ENCODE peak calls at places on chromosome 18, in six cellular contexts. D is ascending aorta; Y is fibroblast of lung; O is left ventricle myocardium inferior; W is RWPE1; B is CD8-positive, alpha-beta memory T cell. V is an unnamed sample.

GRCh38 chr18:8367217-8367988 is 241.8 kb upstream of the RAB12 start:
- DNase-seq in D (no peak), Y (peak), W (peak), B (no peak), O (no peak), V (peak)

GRCh38 chr18:49381267-49381865 is 79.1 kb downstream of the DYM start:
- DNase-seq in D (no peak), Y (no peak), O (no peak), B (no peak), W (no peak), V (no peak)

GRCh38 chr18:46868171-46868921 is 49.0 kb downstream of the PIAS2 start:
- DNase-seq in W (no peak), Y (no peak), O (no peak), B (no peak), D (no peak), V (no peak)

GRCh38 chr18:7158201-7158600 is 40.6 kb upstream of the LAMA1 start:
- DNase-seq in W (no peak), B (no peak), O (no peak), Y (peak), D (no peak), V (no peak)

GRCh38 chr18:10948421-10948820 is 200.9 kb downstream of the PIEZO2 start:
- DNase-seq in W (no peak), D (no peak), O (no peak), Y (no peak), B (no peak), V (no peak)

GRCh38 chr18:5693637-5694175 is 149.9 kb upstream of the EPB41L3 start:
- DNase-seq in B (no peak), O (no peak), W (no peak), Y (peak), D (no peak), V (no peak)

GRCh38 chr18:32714571-32715148 is 58.2 kb downstream of the KLHL14 start:
- DNase-seq in W (peak), B (no peak), Y (peak), O (no peak), D (no peak), V (peak)

GRCh38 chr18:10247402-10248117 is 206.9 kb upstream of the APCDD1 start:
- DNase-seq in D (no peak), O (peak), Y (no peak), W (no peak), B (no peak), V (no peak)

GRCh38 chr18:49007663-49008062 is 56.9 kb upstream of the SMAD7 start:
- DNase-seq in B (no peak), W (no peak), D (no peak), Y (no peak), O (no peak), V (no peak)

GRCh38 chr18:13500891-13501887 is 225.2 kb downstream of the FAM210A start:
- DNase-seq in Y (peak), D (peak), B (no peak), W (peak), O (peak), V (no peak)

GRCh38 chr18:13219576-13219975 is 1.0 kb downstream of the LDLRAD4 start:
- DNase-seq in Y (no peak), B (no peak), W (no peak), O (no peak), D (no peak), V (no peak)

GRCh38 chr18:69400253-69400975 is at the start of gene DOK6:
- DNase-seq in O (peak), B (no peak), W (no peak), Y (peak), D (peak), V (no peak)

GRCh38 chr18:49863769-49864615 is 50.7 kb upstream of the ACAA2 start:
- DNase-seq in B (no peak), Y (no peak), D (no peak), O (no peak), W (no peak), V (no peak)

GRCh38 chr18:42131044-42131939 is 176.3 kb downstream of the PIK3C3 start:
- DNase-seq in W (no peak), Y (no peak), B (no peak), D (no peak), O (no peak), V (no peak)

GRCh38 chr18:23503967-23504352 is 649 bp downstream of the RMC1 start:
- DNase-seq in Y (no peak), O (no peak), D (no peak), W (no peak), B (no peak), V (no peak)

GRCh38 chr18:46320297-46320696 is 216.1 kb downstream of the HAUS1 start:
- DNase-seq in Y (no peak), B (no peak), W (no peak), O (no peak), D (no peak), V (no peak)

GRCh38 chr18:24446953-24447537 is 13.4 kb upstream of the HRH4 start:
- DNase-seq in Y (no peak), O (no peak), W (no peak), D (no peak), B (no peak), V (no peak)

GRCh38 chr18:39462436-39462835 is 1896.8 kb upstream of the CELF4 start:
- DNase-seq in O (no peak), B (no peak), Y (peak), W (no peak), D (no peak), V (no peak)

GRCh38 chr18:23257686-23258565 is 122.6 kb downstream of the CABLES1 start:
- DNase-seq in O (no peak), B (no peak), Y (peak), W (no peak), D (peak), V (no peak)

GRCh38 chr18:11946756-11947155 is 34.6 kb upstream of the IMPA2 start:
- DNase-seq in D (peak), O (no peak), Y (peak), B (no peak), W (no peak), V (no peak)

GRCh38 chr18:61829108-61829507 is 63.7 kb downstream of the RNF152 start:
- DNase-seq in D (no peak), O (no peak), B (no peak), Y (no peak), W (no peak), V (no peak)

GRCh38 chr18:46916551-46917107 is 678 bp downstream of the PIAS2 start:
- DNase-seq in D (no peak), O (no peak), Y (peak), B (peak), W (peak), V (no peak)

GRCh38 chr18:25786778-25787177 is 303.6 kb downstream of the SS18 start:
- DNase-seq in B (no peak), O (no peak), D (no peak), W (no peak), Y (peak), V (no peak)

GRCh38 chr18:70028734-70029133 is 81.1 kb upstream of the CD226 start:
- DNase-seq in Y (no peak), O (no peak), D (no peak), B (no peak), W (no peak), V (no peak)

GRCh38 chr18:49647496-49648168 is 85.8 kb downstream of the LIPG start:
- DNase-seq in W (no peak), O (no peak), Y (peak), B (no peak), D (peak), V (no peak)

GRCh38 chr18:47247036-47247832 is 4.2 kb downstream of the SKOR2 start:
- DNase-seq in B (no peak), D (no peak), Y (no peak), W (no peak), O (no peak), V (no peak)

GRCh38 chr18:33034212-33034611 is 261.4 kb upstream of the KLHL14 start:
- DNase-seq in B (no peak), W (no peak), Y (no peak), D (no peak), O (no peak), V (no peak)

GRCh38 chr18:48336332-48336731 is 72.9 kb downstream of the ZBTB7C start:
- DNase-seq in Y (no peak), D (no peak), O (no peak), W (no peak), B (no peak), V (no peak)

GRCh38 chr18:45448871-45449270 is 166.4 kb upstream of the SLC14A2 start:
- DNase-seq in W (no peak), Y (no peak), D (no peak), B (no peak), O (no peak), V (no peak)

DNA sequence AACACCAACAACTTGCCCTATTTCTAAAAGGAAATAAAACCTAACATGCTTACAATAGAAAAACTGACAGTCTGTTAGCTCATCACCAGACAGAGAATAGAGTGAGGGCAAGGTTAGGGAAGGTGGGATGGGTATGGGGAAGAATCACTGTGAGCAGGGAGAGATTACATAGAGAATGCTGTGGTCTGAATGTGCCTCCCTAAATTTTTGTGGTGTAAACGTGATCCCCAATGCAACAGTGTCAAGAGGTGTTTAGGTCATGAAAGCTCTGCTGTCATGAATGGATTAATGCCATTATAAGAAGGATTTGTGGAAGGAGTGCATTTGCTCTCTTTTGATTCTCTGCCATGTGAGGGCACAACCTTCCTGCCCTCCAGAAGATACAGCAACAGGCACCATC is 249.5 kb downstream of the TPGS2 start:
- DNase-seq in W (no peak), B (no peak), D (no peak), O (no peak), Y (no peak), V (no peak)
- H3K27ac ChIP-seq in W (no peak), B (no peak), D (peak), O (peak), Y (no peak), V (no peak)

DNA sequence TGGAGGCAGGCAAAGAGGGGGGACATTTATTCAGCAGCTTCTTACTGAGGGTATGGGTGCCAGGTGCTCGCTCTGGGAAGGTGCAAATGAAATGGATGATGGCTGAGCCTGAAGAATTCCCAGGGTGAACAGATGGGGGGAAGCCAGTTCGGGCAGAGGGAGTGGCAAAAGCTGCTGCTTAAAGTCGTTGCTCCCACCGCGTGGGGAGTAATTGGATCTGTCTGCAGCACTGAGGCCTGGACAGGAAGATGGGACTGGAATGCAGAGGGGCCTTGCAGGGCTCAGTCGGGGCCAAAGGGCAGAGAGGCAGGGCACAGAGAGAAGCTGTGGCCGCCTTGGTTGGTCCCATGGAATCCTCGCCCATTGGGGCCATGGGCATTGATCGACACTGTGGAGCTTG is 51.2 kb downstream of the NEDD4L start:
- DNase-seq in W (no peak), Y (no peak), D (no peak), B (no peak), O (no peak), V (no peak)
- H3K27ac ChIP-seq in W (no peak), Y (no peak), D (no peak), B (no peak), O (no peak), V (no peak)

DNA sequence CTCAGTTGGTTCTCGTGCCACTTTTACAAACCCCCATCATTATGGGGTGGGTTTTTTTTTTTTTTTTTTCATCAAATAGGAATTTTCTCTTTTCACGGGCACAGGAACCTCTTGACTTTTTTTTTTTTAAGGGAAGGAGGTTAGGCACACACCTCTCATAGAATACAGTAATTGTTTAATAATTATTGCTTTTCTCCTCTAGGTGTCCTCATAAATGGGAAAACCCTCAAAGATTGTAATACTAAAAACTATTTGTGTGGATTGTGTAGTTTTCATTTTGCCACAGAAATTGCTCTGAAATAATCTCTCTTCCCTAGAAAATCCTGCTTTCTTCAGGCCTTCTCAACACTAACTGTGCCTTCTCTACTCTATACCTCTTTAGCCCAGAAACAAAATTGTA is 147.3 kb downstream of the GREB1L start:
- DNase-seq in Y (no peak), B (no peak), O (no peak), D (no peak), W (no peak), V (no peak)
- H3K27ac ChIP-seq in Y (no peak), B (no peak), O (no peak), D (no peak), W (no peak), V (no peak)

DNA sequence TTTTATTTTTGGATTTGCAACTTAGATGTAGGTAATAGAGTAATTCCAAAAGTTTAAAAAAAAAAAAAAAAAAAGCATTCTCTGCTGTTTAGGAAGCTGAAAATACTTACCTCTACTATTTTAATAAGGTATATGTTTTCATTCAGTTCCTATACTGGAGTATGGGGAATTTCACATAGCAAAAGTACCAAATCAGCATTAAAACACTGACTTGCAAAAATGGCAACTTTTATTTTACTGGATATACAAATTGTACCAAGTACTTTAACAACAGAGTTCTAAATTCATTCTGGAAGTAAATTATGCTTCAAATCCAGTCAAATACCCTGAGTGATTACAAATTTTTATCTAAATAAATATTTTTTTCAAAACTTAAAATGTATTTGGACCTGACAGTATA is 76.7 kb downstream of the TCF4 start:
- DNase-seq in D (no peak), O (no peak), W (no peak), Y (no peak), B (no peak), V (no peak)
- H3K27ac ChIP-seq in D (no peak), O (peak), W (no peak), Y (peak), B (no peak), V (no peak)

GRCh38 chr18:37721544-37722302 is 156.1 kb upstream of the CELF4 start:
- DNase-seq in D (no peak), Y (no peak), B (no peak), O (no peak), W (no peak), V (no peak)
- H3K27ac ChIP-seq in D (no peak), Y (no peak), B (no peak), O (no peak), W (no peak), V (no peak)

GRCh38 chr18:75218064-75218463 is 7.5 kb downstream of the TSHZ1 start:
- DNase-seq in W (no peak), O (no peak), D (no peak), B (no peak), Y (no peak), V (no peak)

GRCh38 chr18:75216926-75217303 is 6.3 kb downstream of the TSHZ1 start:
- DNase-seq in W (no peak), B (no peak), D (no peak), Y (no peak), O (no peak), V (no peak)

GRCh38 chr18:75216212-75216925 is 5.8 kb downstream of the TSHZ1 start:
- DNase-seq in B (peak), Y (no peak), D (no peak), O (no peak), W (no peak), V (no peak)

GRCh38 chr18:75219684-75220083 is 9.1 kb downstream of the TSHZ1 start:
- DNase-seq in B (no peak), Y (no peak), D (no peak), W (no peak), O (no peak), V (no peak)

DNA sequence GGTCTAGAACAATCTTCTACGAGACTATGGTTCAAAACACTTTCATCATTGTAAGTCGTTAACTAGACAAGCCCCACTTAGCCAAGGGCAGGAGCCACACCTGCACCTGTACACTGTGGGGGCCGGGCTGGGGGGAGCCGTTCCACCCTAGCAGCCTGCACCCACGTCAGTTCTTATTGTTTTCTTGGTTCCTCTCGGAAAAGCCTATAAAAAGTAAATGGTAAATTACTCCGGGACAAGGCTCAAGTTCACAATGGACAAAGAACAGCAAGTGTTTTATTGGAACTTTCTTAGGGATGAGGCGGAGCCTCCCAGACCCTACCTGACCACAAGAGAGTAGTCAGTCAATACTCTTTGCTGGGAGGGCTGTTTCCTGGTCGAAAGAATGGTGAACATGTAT is 7.9 kb downstream of the TSHZ1 start:
- DNase-seq in O (no peak), W (no peak), B (no peak), Y (no peak), D (no peak), V (no peak)
- H3K27ac ChIP-seq in O (peak), W (no peak), B (no peak), Y (no peak), D (no peak), V (no peak)

GRCh38 chr18:77093584-77093983 is 39.0 kb downstream of the MBP start:
- DNase-seq in O (no peak), Y (no peak), B (no peak), W (no peak), D (no peak), V (no peak)

GRCh38 chr18:77093067-77093430 is 39.5 kb downstream of the MBP start:
- DNase-seq in B (no peak), Y (no peak), O (no peak), W (no peak), D (no peak), V (no peak)

GRCh38 chr18:77096936-77097886 is 35.4 kb downstream of the MBP start:
- DNase-seq in O (no peak), Y (no peak), W (no peak), B (no peak), D (no peak), V (peak)

GRCh38 chr18:77096031-77096371 is 36.6 kb downstream of the MBP start:
- DNase-seq in D (no peak), B (no peak), Y (no peak), O (no peak), W (no peak), V (no peak)

GRCh38 chr18:77095356-77096030 is 37.1 kb downstream of the MBP start:
- DNase-seq in O (no peak), W (no peak), B (no peak), D (no peak), Y (no peak), V (no peak)
- H3K27ac ChIP-seq in O (peak), W (no peak), B (no peak), D (no peak), Y (no peak), V (no peak)

GRCh38 chr18:58861853-58862252 is 2.8 kb upstream of the ZNF532 start:
- DNase-seq in D (no peak), Y (no peak), B (no peak), W (no peak), O (no peak), V (no peak)

GRCh38 chr18:58862404-58862803 is 2.3 kb upstream of the ZNF532 start:
- DNase-seq in O (no peak), W (no peak), D (no peak), Y (no peak), B (no peak), V (no peak)

GRCh38 chr18:58860747-58861224 is 3.9 kb upstream of the ZNF532 start:
- DNase-seq in Y (no peak), B (no peak), O (no peak), W (no peak), D (no peak), V (no peak)

GRCh38 chr18:58859935-58860334 is 4.7 kb upstream of the ZNF532 start:
- DNase-seq in O (no peak), W (no peak), Y (no peak), B (no peak), D (no peak), V (no peak)

GRCh38 chr18:58861353-58861752 is 3.3 kb upstream of the ZNF532 start:
- DNase-seq in D (no peak), O (no peak), W (no peak), Y (no peak), B (no peak), V (no peak)
- H3K27ac ChIP-seq in D (peak), O (peak), W (no peak), Y (no peak), B (no peak), V (peak)